ENCODE peak calls at places on chromosomes 4 and X, in six cellular contexts. S, V, B, H, C and G are unnamed samples.
A peak's percentile ranks its signal among the peaks of the same experiment; 100 is the strongest.

GRCh38 chrX:116238093-116238492 is 67.5 kb downstream of the AGTR2 start:
- DNase-seq in V (no peak), C (no peak), H (no peak), S (no peak), B (no peak), G (no peak)

GRCh38 chr4:2805712-2806391 is 13.0 kb downstream of the SH3BP2 start:
- DNase-seq in V (no peak), S (peak; percentile 71), C (peak; percentile 90), H (no peak), B (no peak), G (peak; percentile 58)

GRCh38 chr4:139177049-139177887 is at the start of gene ELF2:
- DNase-seq in V (peak; percentile 94), B (peak; percentile 89), H (peak; percentile 89), C (peak; percentile 97), S (peak; percentile 95), G (peak; percentile 98)

GRCh38 chrX:136147320-136147901 is at the start of gene FHL1:
- DNase-seq in C (peak; percentile 91), S (peak; percentile 67), B (peak; percentile 62), H (peak; percentile 56), V (peak; percentile 37), G (peak; percentile 68)

GRCh38 chr4:87904627-87905026 is 70.9 kb upstream of the SPP1 start:
- DNase-seq in V (no peak), B (no peak), H (no peak), C (no peak), S (no peak), G (no peak)

GRCh38 chr4:17188035-17188967 is 289.9 kb upstream of the LDB2 start:
- DNase-seq in V (no peak), C (no peak), S (no peak), H (no peak), B (no peak), G (no peak)

GRCh38 chr4:123750044-123750443 is 353.4 kb downstream of the SPRY1 start:
- DNase-seq in B (no peak), V (peak; percentile 63), C (no peak), S (no peak), H (peak; percentile 54), G (no peak)

GRCh38 chr4:2254665-2255500 is 7.0 kb downstream of the MXD4 start:
- DNase-seq in V (no peak), S (peak; percentile 3), C (peak; percentile 42), B (peak; percentile 33), H (no peak), G (peak; percentile 43)

GRCh38 chr4:112521123-112522116 is 5.4 kb upstream of the NEUROG2 start:
- DNase-seq in S (no peak), H (peak; percentile 34), C (no peak), B (no peak), V (peak; percentile 70), G (no peak)

GRCh38 chrX:37998586-37999267 is 7.6 kb upstream of the SYTL5 start:
- DNase-seq in V (no peak), C (no peak), S (no peak), H (no peak), B (no peak), G (no peak)

GRCh38 chrX:82648062-82648461 is 860.0 kb upstream of the POU3F4 start:
- DNase-seq in B (no peak), H (no peak), S (no peak), V (no peak), C (no peak), G (no peak)

GRCh38 chr4:101199507-101200285 is 147.6 kb downstream of the PPP3CA start:
- DNase-seq in V (no peak), B (no peak), S (no peak), C (no peak), H (no peak), G (no peak)

GRCh38 chrX:40852573-40852972 is 117.2 kb upstream of the MED14 start:
- DNase-seq in C (no peak), H (peak; percentile 61), S (no peak), B (no peak), V (peak; percentile 48), G (no peak)

GRCh38 chr4:144562019-144562740 is 83.8 kb upstream of the HHIP start:
- DNase-seq in H (peak; percentile 59), S (no peak), C (no peak), V (peak; percentile 63), B (no peak), G (no peak)

GRCh38 chr4:161987611-161988010 is 176.2 kb downstream of the FSTL5 start:
- DNase-seq in B (no peak), C (no peak), S (no peak), H (peak; percentile 41), V (no peak), G (no peak)

GRCh38 chr4:104531390-104531789 is 36.7 kb upstream of the CXXC4 start:
- DNase-seq in V (no peak), S (no peak), B (no peak), H (no peak), C (no peak), G (no peak)

GRCh38 chrX:49761481-49761880 is 65.7 kb upstream of the PAGE1 start:
- DNase-seq in C (no peak), H (peak; percentile 37), B (no peak), S (no peak), V (no peak), G (no peak)

GRCh38 chr4:70703695-70704332 is 15.5 kb downstream of the UTP3 start:
- DNase-seq in S (no peak), H (peak; percentile 41), B (no peak), V (no peak), C (no peak), G (no peak)

GRCh38 chr4:25103423-25103822 is 56.8 kb downstream of the SEPSECS start:
- DNase-seq in B (no peak), C (peak; percentile 76), H (no peak), S (peak; percentile 37), V (peak; percentile 2), G (no peak)

GRCh38 chrX:75547783-75548182 is 24.9 kb upstream of the ZDHHC15 start:
- DNase-seq in C (peak; percentile 76), S (peak; percentile 40), B (no peak), V (no peak), H (no peak), G (peak; percentile 46)

GRCh38 chr4:136864580-136865185 is 667.6 kb downstream of the PCDH18 start:
- DNase-seq in S (peak; percentile 44), H (peak; percentile 89), C (no peak), B (no peak), V (no peak), G (no peak)

GRCh38 chr4:147084861-147085260 is 139.2 kb upstream of the TTC29 start:
- DNase-seq in B (no peak), S (no peak), C (no peak), V (no peak), H (no peak), G (no peak)

GRCh38 chr4:109562457-109563237 is 2.6 kb downstream of the MCUB start:
- DNase-seq in V (no peak), C (no peak), H (no peak), B (no peak), S (no peak), G (no peak)

GRCh38 chrX:44874481-44875184 is 1.6 kb downstream of the KDM6A start:
- DNase-seq in C (no peak), B (peak; percentile 55), S (peak; percentile 15), H (peak; percentile 39), V (no peak), G (no peak)

GRCh38 chr4:77740480-77740879 is 78.7 kb downstream of the CNOT6L start:
- DNase-seq in S (no peak), B (no peak), C (no peak), H (no peak), V (no peak), G (no peak)

GRCh38 chrX:133985164-133986007 is at the start of gene GPC3:
- DNase-seq in V (peak; percentile 83), C (peak; percentile 70), H (peak; percentile 77), B (no peak), S (no peak), G (peak; percentile 51)

GRCh38 chrX:133981908-133982307 is 3.5 kb downstream of the GPC3 start:
- DNase-seq in H (no peak), B (no peak), C (no peak), V (no peak), S (no peak), G (no peak)

GRCh38 chrX:133984857-133985163 is 584 bp downstream of the GPC3 start:
- DNase-seq in C (peak; percentile 47), H (peak; percentile 11), B (no peak), S (no peak), V (peak; percentile 27), G (no peak)

GRCh38 chrX:133983974-133984578 is 1.3 kb downstream of the GPC3 start:
- DNase-seq in H (peak; percentile 54), C (peak; percentile 59), B (no peak), V (peak; percentile 36), S (no peak), G (no peak)

GRCh38 chrX:133983243-133983973 is 2.0 kb downstream of the GPC3 start:
- DNase-seq in V (no peak), S (no peak), H (peak; percentile 5), C (no peak), B (no peak), G (no peak)
- H3K4me1 ChIP-seq in V (peaks cover 19% of the 10 kb centered on the region), S (no peaks in the 10 kb centered on the region), H (peaks cover 44% of the 10 kb centered on the region), C (no peaks in the 10 kb centered on the region), B (no peaks in the 10 kb centered on the region), G (no peaks in the 10 kb centered on the region)

GRCh38 chrX:148537556-148538182 is 37.3 kb downstream of the AFF2 start:
- DNase-seq in V (no peak), B (no peak), C (no peak), S (no peak), H (peak; percentile 0), G (no peak)
- H3K4me1 ChIP-seq in V (peaks cover 3% of the 10 kb centered on the region), B (no peaks in the 10 kb centered on the region), C (no peaks in the 10 kb centered on the region), S (no peaks in the 10 kb centered on the region), H (peaks cover 6% of the 10 kb centered on the region), G (no peaks in the 10 kb centered on the region)

GRCh38 chr4:168817418-168817817 is 192.6 kb downstream of the CBR4 start:
- DNase-seq in C (no peak), V (no peak), B (no peak), S (no peak), H (no peak), G (no peak)

GRCh38 chr4:168811207-168811606 is 198.8 kb downstream of the CBR4 start:
- DNase-seq in S (no peak), H (no peak), V (no peak), B (no peak), C (no peak), G (no peak)

GRCh38 chr4:168811793-168812651 is 198.0 kb downstream of the CBR4 start:
- DNase-seq in S (no peak), V (no peak), C (no peak), B (no peak), H (no peak), G (no peak)

GRCh38 chr4:168812806-168813205 is 197.2 kb downstream of the CBR4 start:
- DNase-seq in B (no peak), V (no peak), S (no peak), C (no peak), H (peak; percentile 45), G (no peak)

GRCh38 chr4:168815373-168816345 is 194.4 kb downstream of the CBR4 start:
- DNase-seq in S (no peak), C (no peak), V (no peak), B (no peak), H (no peak), G (no peak)
- H3K4me1 ChIP-seq in S (peaks cover 64% of the 10 kb centered on the region), C (peaks cover 7% of the 10 kb centered on the region), V (peaks cover 2% of the 10 kb centered on the region), B (no peaks in the 10 kb centered on the region), H (peaks cover 25% of the 10 kb centered on the region), G (no peaks in the 10 kb centered on the region)

DNA sequence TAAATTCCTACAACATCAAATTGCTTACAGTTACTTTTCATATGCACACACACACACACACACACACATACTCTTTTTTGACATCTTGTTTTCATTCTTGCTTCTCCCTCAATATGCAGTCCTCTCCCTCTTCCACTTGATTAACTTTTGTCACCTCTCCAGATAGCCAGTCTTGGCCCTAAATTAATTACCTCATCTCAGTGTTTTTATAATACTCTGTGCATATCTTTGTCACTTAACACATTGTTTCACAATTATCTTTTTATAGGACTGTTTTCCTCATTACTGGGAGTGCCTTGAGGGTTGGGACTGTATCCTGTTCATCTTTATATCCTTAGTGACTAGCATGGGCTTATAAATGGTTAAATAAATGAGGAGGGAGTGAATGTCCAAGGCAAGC is 33.1 kb downstream of the SYNPO2 start:
- DNase-seq in S (no peak), C (no peak), V (no peak), H (no peak), B (no peak), G (no peak)
- H3K4me1 ChIP-seq in S (peaks cover 94% of the 10 kb centered on the region), C (peaks cover 4% of the 10 kb centered on the region), V (no peaks in the 10 kb centered on the region), H (no peaks in the 10 kb centered on the region), B (no peaks in the 10 kb centered on the region), G (no peaks in the 10 kb centered on the region)